ENCODE peak calls at places on chromosomes 3 and 15, in seven cellular contexts. B is fibroblast of lung, S is GM12878, Y is A549, R is HCT116, X is AG09309, L is choroid plexus epithelial cell. O is an unnamed sample.

GRCh38 chr3:164683516-164683915 is 394.8 kb downstream of the SI start:
- DNase-seq in B (no peak), S (no peak), Y (no peak), R (no peak), X (no peak), L (peak), O (no peak)

GRCh38 chr3:177144922-177145321 is 52.4 kb downstream of the TBL1XR1 start:
- DNase-seq in B (no peak), S (peak), Y (no peak), R (no peak), X (no peak), L (peak), O (peak)

GRCh38 chr3:177692304-177692703 is 495.0 kb upstream of the TBL1XR1 start:
- DNase-seq in B (no peak), S (no peak), Y (no peak), R (no peak), X (no peak), L (no peak), O (no peak)

GRCh38 chr3:155230382-155230781 is 63.1 kb downstream of the STRIT1 start:
- DNase-seq in B (peak), S (no peak), Y (no peak), R (no peak), X (peak), L (peak), O (peak)

GRCh38 chr15:53586815-53587214 is 172.6 kb downstream of the WDR72 start:
- DNase-seq in B (no peak), S (no peak), Y (no peak), R (peak), X (no peak), L (peak), O (peak)

GRCh38 chr15:47614341-47614740 is 103.0 kb upstream of the SEMA6D start:
- DNase-seq in B (no peak), S (no peak), Y (no peak), R (no peak), X (no peak), L (no peak), O (no peak)

GRCh38 chr3:10023587-10024310 is 2.5 kb upstream of the FANCD2 start:
- DNase-seq in B (peak), S (no peak), Y (peak), R (no peak), X (no peak), L (peak), O (peak)

GRCh38 chr3:63331520-63331919 is 53.4 kb downstream of the SYNPR start:
- DNase-seq in B (no peak), S (no peak), Y (no peak), R (no peak), X (no peak), L (no peak), O (no peak)

GRCh38 chr3:65497846-65498245 is 540.9 kb downstream of the MAGI1 start:
- DNase-seq in B (no peak), S (no peak), Y (no peak), R (no peak), X (no peak), L (no peak), O (no peak)

GRCh38 chr3:113214917-113215595 is 3.7 kb downstream of the BOC start:
- DNase-seq in B (peak), S (no peak), Y (no peak), R (no peak), X (peak), L (peak), O (no peak)

GRCh38 chr15:42608110-42608531 is 32.7 kb downstream of the STARD9 start:
- DNase-seq in B (peak), S (peak), Y (no peak), R (no peak), X (no peak), L (peak), O (no peak)

GRCh38 chr3:12522721-12523120 is 22.6 kb downstream of the MKRN2OS start:
- DNase-seq in B (no peak), S (no peak), Y (no peak), R (no peak), X (no peak), L (no peak), O (no peak)

GRCh38 chr15:57444877-57445513 is 68.7 kb downstream of the CGNL1 start:
- DNase-seq in B (peak), S (no peak), Y (no peak), R (no peak), X (no peak), L (peak), O (peak)

GRCh38 chr15:36617529-36618196 is 38.2 kb downstream of the CDIN1 start:
- DNase-seq in B (no peak), S (peak), Y (no peak), R (no peak), X (no peak), L (no peak), O (no peak)

GRCh38 chr15:82907350-82907749 is 45.2 kb downstream of the HOMER2 start:
- DNase-seq in B (no peak), S (no peak), Y (no peak), R (no peak), X (no peak), L (no peak), O (no peak)

GRCh38 chr3:141575879-141576743 is 89.3 kb downstream of the RASA2 start:
- DNase-seq in B (peak), S (no peak), Y (peak), R (no peak), X (no peak), L (peak), O (peak)

GRCh38 chr15:77832874-77833273 is 200.2 kb upstream of the LINGO1 start:
- DNase-seq in B (no peak), S (no peak), Y (no peak), R (no peak), X (no peak), L (no peak), O (no peak)

GRCh38 chr3:71893702-71894479 is 108.9 kb upstream of the PROK2 start:
- DNase-seq in B (no peak), S (no peak), Y (no peak), R (no peak), X (no peak), L (no peak), O (peak)

GRCh38 chr3:38190481-38190881 is 25.1 kb downstream of the OXSR1 start:
- DNase-seq in B (no peak), S (no peak), Y (no peak), R (no peak), X (no peak), L (no peak), O (peak)

GRCh38 chr15:50231761-50232160 is 33.8 kb downstream of the HDC start:
- DNase-seq in B (no peak), S (no peak), Y (no peak), R (no peak), X (no peak), L (no peak), O (no peak)

GRCh38 chr15:46892621-46893160 is 824.6 kb upstream of the SEMA6D start:
- DNase-seq in B (peak), S (no peak), Y (no peak), R (no peak), X (no peak), L (no peak), O (peak)

GRCh38 chr15:73081321-73081958 is 29.2 kb downstream of the NEO1 start:
- DNase-seq in B (peak), S (no peak), Y (peak), R (peak), X (peak), L (peak), O (peak)

GRCh38 chr15:51726302-51727073 is 11.0 kb downstream of the LYSMD2 start:
- DNase-seq in B (peak), S (no peak), Y (peak), R (peak), X (peak), L (peak), O (peak)

GRCh38 chr3:45664558-45664957 is 24.6 kb upstream of the SACM1L start:
- DNase-seq in B (no peak), S (peak), Y (no peak), R (no peak), X (no peak), L (no peak), O (no peak)

GRCh38 chr15:42202653-42203052 is 5.5 kb downstream of the VPS39 start:
- DNase-seq in B (no peak), S (no peak), Y (no peak), R (no peak), X (no peak), L (no peak), O (no peak)

GRCh38 chr3:55826731-55827496 is 339.8 kb upstream of the WNT5A start:
- DNase-seq in B (peak), S (no peak), Y (no peak), R (no peak), X (no peak), L (peak), O (no peak)

GRCh38 chr15:77021803-77022381 is 27.0 kb downstream of the PSTPIP1 start:
- DNase-seq in B (peak), S (no peak), Y (no peak), R (no peak), X (peak), L (peak), O (no peak)

GRCh38 chr15:26967719-26968269 is 3.2 kb upstream of the GABRG3 start:
- DNase-seq in B (peak), S (no peak), Y (no peak), R (no peak), X (no peak), L (no peak), O (no peak)

GRCh38 chr15:63364293-63365003 is 17.2 kb downstream of the CA12 start:
- DNase-seq in B (peak), S (no peak), Y (no peak), R (no peak), X (no peak), L (no peak), O (no peak)

GRCh38 chr15:75063338-75063737 is 39.9 kb downstream of the PPCDC start:
- DNase-seq in B (peak), S (no peak), Y (no peak), R (no peak), X (no peak), L (peak), O (no peak)

GRCh38 chr15:26352909-26353308 is 420.0 kb downstream of the GABRB3 start:
- DNase-seq in B (no peak), S (no peak), Y (no peak), R (no peak), X (no peak), L (no peak), O (no peak)

GRCh38 chr15:38496151-38496550 is 42.2 kb downstream of the FAM98B start:
- DNase-seq in B (no peak), S (no peak), Y (no peak), R (no peak), X (no peak), L (no peak), O (no peak)

GRCh38 chr15:79025201-79025600 is 65.4 kb downstream of the RASGRF1 start:
- DNase-seq in B (no peak), S (no peak), Y (no peak), R (no peak), X (no peak), L (no peak), O (no peak)
- TF ChIP-seq CTCF in B (no peak), S (peak), Y (no peak), R (peak), X (no peak), L (no peak), O (no peak)

GRCh38 chr15:40567111-40567510 is 2.0 kb upstream of the RPUSD2 start:
- DNase-seq in B (no peak), S (no peak), Y (no peak), R (peak), X (no peak), L (peak), O (no peak)
- H3K4me3 ChIP-seq in B (no peak), S (no peak), Y (no peak), R (no peak), X (no peak), L (no peak), O (no peak)

DNA sequence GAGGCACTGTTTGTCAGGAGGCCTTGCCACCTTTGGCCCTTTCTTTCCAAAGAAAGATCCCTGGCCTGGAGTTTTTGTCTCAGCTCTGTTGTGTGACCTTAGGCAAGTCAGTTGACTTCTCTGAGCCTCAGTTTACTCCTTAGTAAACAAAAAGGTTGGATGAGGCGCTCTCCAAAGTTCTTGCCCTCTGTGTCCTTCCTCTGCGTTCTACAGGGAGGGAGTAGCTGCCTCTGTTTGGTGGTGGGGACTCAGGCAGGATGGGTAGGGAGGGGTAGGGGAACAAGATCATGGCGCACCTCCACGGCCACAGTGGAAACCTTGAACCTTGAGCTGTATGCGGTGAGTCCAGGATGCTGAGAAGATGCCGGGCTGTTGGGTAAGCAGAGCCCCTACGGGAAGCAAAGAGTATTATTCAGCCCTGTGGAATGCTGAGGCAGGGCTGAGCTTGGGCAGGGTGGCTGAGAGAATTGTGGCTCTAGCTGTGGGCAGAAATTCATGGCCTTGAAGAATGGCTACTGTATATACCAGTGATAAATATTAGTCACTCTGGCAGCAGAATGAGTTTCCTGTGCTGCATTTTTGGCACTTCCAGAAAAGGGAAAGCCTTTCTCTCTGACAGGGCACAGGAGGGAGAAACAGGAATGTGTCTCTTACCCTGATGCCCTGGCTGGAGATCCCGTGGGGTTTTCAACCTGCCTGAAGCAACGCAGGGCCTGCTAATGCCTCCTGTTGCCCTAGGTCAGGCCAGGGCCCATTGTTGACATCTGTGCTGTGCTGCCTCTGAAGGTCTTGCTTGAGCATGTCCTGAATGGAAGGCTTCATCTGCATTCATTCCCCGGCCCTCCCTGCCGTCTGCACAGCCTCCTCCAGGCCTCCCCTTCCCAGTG is 39.9 kb downstream of the SMAD3 start:
- DNase-seq in B (peak), S (no peak), Y (peak), R (peak), X (peak), L (peak), O (peak)
- TF ChIP-seq CTCF in B (peak), S (no peak), Y (no peak), R (no peak), X (no peak), L (peak), O (peak)

DNA sequence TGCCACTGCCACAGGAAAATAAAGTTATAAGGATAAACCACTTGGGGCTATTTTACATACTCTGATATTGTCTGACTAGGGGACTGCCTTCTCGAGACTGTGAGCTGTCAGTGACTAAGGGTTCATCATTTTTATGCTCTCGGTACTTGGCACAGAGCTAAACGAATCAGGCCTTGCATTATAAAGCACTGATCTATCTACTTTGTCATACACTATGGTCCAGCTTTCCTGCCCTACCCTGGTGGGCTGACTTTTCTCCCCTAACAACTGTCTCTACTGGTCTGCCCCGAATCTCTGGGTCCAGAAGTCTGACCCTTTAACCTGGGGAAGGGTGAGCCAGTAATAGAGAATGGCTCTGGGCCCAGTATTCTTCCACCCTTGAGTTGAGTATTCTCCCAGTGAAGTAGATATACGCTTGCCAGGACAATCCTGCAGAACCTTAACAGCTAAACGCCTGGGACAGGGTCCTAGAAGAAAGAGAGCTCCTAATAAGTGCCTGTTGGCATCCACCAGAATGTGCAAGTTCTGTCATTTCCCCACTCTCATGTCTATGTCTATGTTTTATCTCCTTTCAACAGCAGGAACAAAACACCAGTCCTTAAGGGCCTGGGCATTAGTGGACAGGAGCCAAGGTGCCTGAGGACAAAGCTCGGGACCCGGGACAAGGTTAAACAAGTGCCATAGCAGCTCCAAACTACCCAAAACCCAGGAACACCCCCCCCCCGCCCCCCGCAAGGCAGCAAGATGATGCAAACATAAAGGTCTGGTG is 1.3 kb downstream of the LARP6 start:
- DNase-seq in B (peak), S (no peak), Y (no peak), R (no peak), X (no peak), L (peak), O (peak)
- H3K4me3 ChIP-seq in B (peak), S (peak), Y (peak), R (peak), X (peak), L (peak), O (peak)

GRCh38 chr3:54424283-54424682 is 301.9 kb downstream of the CACNA2D3 start:
- DNase-seq in B (no peak), S (no peak), Y (no peak), R (no peak), X (no peak), L (no peak), O (no peak)
- TF ChIP-seq CTCF in B (no peak), S (no peak), Y (no peak), R (no peak), X (no peak), L (no peak), O (no peak)

GRCh38 chr3:70071138-70071537 is 71.6 kb downstream of the SAMMSON start:
- DNase-seq in B (no peak), S (no peak), Y (no peak), R (no peak), X (no peak), L (no peak), O (no peak)
- H3K4me3 ChIP-seq in B (no peak), S (no peak), Y (no peak), R (no peak), X (no peak), L (no peak), O (no peak)